ENCODE peak calls at places on chromosomes 3 and 15, in nine cellular contexts. One of them, this sample, is unnamed.

GRCh38 chr3:79560698-79561097 is 207.1 kb downstream of the ROBO1 start:
- DNase-seq in activated CD8-positive, alpha-beta memory T cell treated with anti-CD3 and anti-CD28 coated beads, Interleukin-2, amount 50 U/mL, for 48 hours: no peak
- DNase-seq in fibroblast of lung: no peak
- DNase-seq in NCI-H748 treated with DMSO at 0.1 percent for 48 hours: no peak
- DNase-seq in NCI-H2081: no peak
- DNase-seq in brain microvascular endothelial cell: no peak
- DNase-seq in choroid plexus epithelial cell: no peak
- DNase-seq in germinal center: no peak
- DNase-seq in lower lobe of right lung: no peak
- DNase-seq in this sample: no peak

GRCh38 chr3:64267774-64268604 is 42.7 kb upstream of the PRICKLE2 start:
- DNase-seq in activated CD8-positive, alpha-beta memory T cell treated with anti-CD3 and anti-CD28 coated beads, Interleukin-2, amount 50 U/mL, for 48 hours: no peak
- DNase-seq in fibroblast of lung: peak; percentile 80
- DNase-seq in NCI-H748 treated with DMSO at 0.1 percent for 48 hours: no peak
- DNase-seq in NCI-H2081: no peak
- DNase-seq in brain microvascular endothelial cell: peak; percentile 54
- DNase-seq in choroid plexus epithelial cell: peak; percentile 76
- DNase-seq in germinal center: no peak
- DNase-seq in lower lobe of right lung: peak; percentile 54
- DNase-seq in this sample: no peak

GRCh38 chr3:148943531-148944200 is 47.7 kb upstream of the GYG1 start:
- DNase-seq in activated CD8-positive, alpha-beta memory T cell treated with anti-CD3 and anti-CD28 coated beads, Interleukin-2, amount 50 U/mL, for 48 hours: no peak
- DNase-seq in fibroblast of lung: peak; percentile 81
- DNase-seq in NCI-H748 treated with DMSO at 0.1 percent for 48 hours: peak; percentile 38
- DNase-seq in NCI-H2081: peak; percentile 88
- DNase-seq in brain microvascular endothelial cell: peak; percentile 86
- DNase-seq in choroid plexus epithelial cell: peak; percentile 96
- DNase-seq in germinal center: peak; percentile 55
- DNase-seq in lower lobe of right lung: no peak
- DNase-seq in this sample: peak; percentile 81

GRCh38 chr3:414063-414462 is 217.5 kb downstream of the CHL1 start:
- DNase-seq in activated CD8-positive, alpha-beta memory T cell treated with anti-CD3 and anti-CD28 coated beads, Interleukin-2, amount 50 U/mL, for 48 hours: no peak
- DNase-seq in fibroblast of lung: peak; percentile 1
- DNase-seq in NCI-H748 treated with DMSO at 0.1 percent for 48 hours: no peak
- DNase-seq in NCI-H2081: peak; percentile 10
- DNase-seq in brain microvascular endothelial cell: no peak
- DNase-seq in choroid plexus epithelial cell: peak; percentile 30
- DNase-seq in germinal center: peak; percentile 6
- DNase-seq in lower lobe of right lung: no peak
- DNase-seq in this sample: no peak

GRCh38 chr3:99537416-99537815 is 101.0 kb upstream of the COL8A1 start:
- DNase-seq in activated CD8-positive, alpha-beta memory T cell treated with anti-CD3 and anti-CD28 coated beads, Interleukin-2, amount 50 U/mL, for 48 hours: no peak
- DNase-seq in fibroblast of lung: no peak
- DNase-seq in NCI-H748 treated with DMSO at 0.1 percent for 48 hours: no peak
- DNase-seq in NCI-H2081: no peak
- DNase-seq in brain microvascular endothelial cell: no peak
- DNase-seq in choroid plexus epithelial cell: no peak
- DNase-seq in germinal center: no peak
- DNase-seq in lower lobe of right lung: no peak
- DNase-seq in this sample: no peak

GRCh38 chr15:34085746-34086145 is 15.9 kb downstream of the EMC7 start:
- DNase-seq in activated CD8-positive, alpha-beta memory T cell treated with anti-CD3 and anti-CD28 coated beads, Interleukin-2, amount 50 U/mL, for 48 hours: no peak
- DNase-seq in fibroblast of lung: peak; percentile 62
- DNase-seq in NCI-H748 treated with DMSO at 0.1 percent for 48 hours: no peak
- DNase-seq in NCI-H2081: no peak
- DNase-seq in brain microvascular endothelial cell: no peak
- DNase-seq in choroid plexus epithelial cell: peak; percentile 4
- DNase-seq in germinal center: no peak
- DNase-seq in lower lobe of right lung: no peak
- DNase-seq in this sample: no peak

GRCh38 chr3:169966951-169967915 is 626 bp downstream of the SEC62 start:
- DNase-seq in activated CD8-positive, alpha-beta memory T cell treated with anti-CD3 and anti-CD28 coated beads, Interleukin-2, amount 50 U/mL, for 48 hours: peak; percentile 69
- DNase-seq in fibroblast of lung: peak; percentile 57
- DNase-seq in NCI-H748 treated with DMSO at 0.1 percent for 48 hours: peak; percentile 29
- DNase-seq in NCI-H2081: peak; percentile 75
- DNase-seq in brain microvascular endothelial cell: peak; percentile 26
- DNase-seq in choroid plexus epithelial cell: peak; percentile 66
- DNase-seq in germinal center: peak; percentile 11
- DNase-seq in lower lobe of right lung: peak; percentile 73
- DNase-seq in this sample: no peak

GRCh38 chr3:47612178-47612577 is 33.5 kb upstream of the CSPG5 start:
- DNase-seq in activated CD8-positive, alpha-beta memory T cell treated with anti-CD3 and anti-CD28 coated beads, Interleukin-2, amount 50 U/mL, for 48 hours: no peak
- DNase-seq in fibroblast of lung: peak; percentile 95
- DNase-seq in NCI-H748 treated with DMSO at 0.1 percent for 48 hours: no peak
- DNase-seq in NCI-H2081: no peak
- DNase-seq in brain microvascular endothelial cell: peak; percentile 68
- DNase-seq in choroid plexus epithelial cell: peak; percentile 90
- DNase-seq in germinal center: no peak
- DNase-seq in lower lobe of right lung: no peak
- DNase-seq in this sample: no peak

GRCh38 chr3:129502641-129503386 is 25.6 kb upstream of the RHO start:
- DNase-seq in activated CD8-positive, alpha-beta memory T cell treated with anti-CD3 and anti-CD28 coated beads, Interleukin-2, amount 50 U/mL, for 48 hours: no peak
- DNase-seq in fibroblast of lung: no peak
- DNase-seq in NCI-H748 treated with DMSO at 0.1 percent for 48 hours: no peak
- DNase-seq in NCI-H2081: peak; percentile 95
- DNase-seq in brain microvascular endothelial cell: no peak
- DNase-seq in choroid plexus epithelial cell: no peak
- DNase-seq in germinal center: no peak
- DNase-seq in lower lobe of right lung: no peak
- DNase-seq in this sample: no peak

GRCh38 chr3:133843634-133844033 is 38.0 kb downstream of the SRPRB start:
- DNase-seq in activated CD8-positive, alpha-beta memory T cell treated with anti-CD3 and anti-CD28 coated beads, Interleukin-2, amount 50 U/mL, for 48 hours: no peak
- DNase-seq in fibroblast of lung: peak; percentile 66
- DNase-seq in NCI-H748 treated with DMSO at 0.1 percent for 48 hours: no peak
- DNase-seq in NCI-H2081: no peak
- DNase-seq in brain microvascular endothelial cell: peak; percentile 88
- DNase-seq in choroid plexus epithelial cell: peak; percentile 89
- DNase-seq in germinal center: no peak
- DNase-seq in lower lobe of right lung: no peak
- DNase-seq in this sample: no peak